ENCODE peak calls at places on chromosomes 7 and 10, in ten cellular contexts. E is fibroblast of the conjunctiva; W is prostate gland; N is stimulated activated CD4-positive, alpha-beta T cell treated with anti-CD3 and anti-CD28 coated beads, Interleukin-1b, Interleukin-23, amount 100 ng/mL, for 4 hours; J is endodermal cell; L is breast epithelium; I is Right ventricle myocardium superior; S is nucleus accumbens; M is activated CD4-positive, alpha-beta T cell treated with anti-CD3 and anti-CD28 coated beads for 24 hours; D is NT2/D1. C is an unnamed sample.

GRCh38 chr10:92387289-92387940 is 96.4 kb downstream of the MARCHF5 start:
- DNase-seq in E (peak; percentile 48), W (no peak), N (no peak), J (peak; percentile 97), L (no peak), I (no peak), S (no peak), M (peak; percentile 2), D (peak; percentile 91), C (no peak)

GRCh38 chr10:115939101-115939815 is 333.7 kb downstream of the GFRA1 start:
- DNase-seq in E (no peak), W (no peak), N (no peak), J (no peak), L (no peak), I (no peak), S (no peak), M (no peak), D (no peak), C (no peak)

GRCh38 chr10:122494833-122495232 is 33.5 kb downstream of the HTRA1 start:
- DNase-seq in E (peak; percentile 84), W (no peak), N (no peak), J (no peak), L (no peak), I (peak; percentile 70), S (no peak), M (no peak), D (no peak), C (no peak)

GRCh38 chr7:151179946-151180345 is 7.1 kb downstream of the ASB10 start:
- DNase-seq in E (no peak), W (no peak), N (no peak), J (peak; percentile 20), L (no peak), I (no peak), S (no peak), M (no peak), D (no peak), C (no peak)

GRCh38 chr10:52438119-52438518 is 124.0 kb downstream of the DKK1 start:
- DNase-seq in E (no peak), W (no peak), N (no peak), J (no peak), L (no peak), I (no peak), S (no peak), M (no peak), D (no peak), C (no peak)

GRCh38 chr10:89829887-89830269 is 128.5 kb downstream of the KIF20B start:
- DNase-seq in E (no peak), W (no peak), N (no peak), J (no peak), L (no peak), I (no peak), S (no peak), M (no peak), D (no peak), C (no peak)

GRCh38 chr10:80163741-80164341 is 31.3 kb downstream of the PLAC9 start:
- DNase-seq in E (peak; percentile 81), W (no peak), N (no peak), J (no peak), L (no peak), I (peak; percentile 30), S (no peak), M (no peak), D (no peak), C (no peak)

GRCh38 chr10:132705173-132705572 is 80.8 kb downstream of the NKX6-2 start:
- DNase-seq in E (no peak), W (no peak), N (no peak), J (peak; percentile 32), L (peak; percentile 40), I (peak; percentile 44), S (no peak), M (no peak), D (no peak), C (no peak)

GRCh38 chr7:35762781-35763180 is 38.1 kb upstream of the SEPTIN7 start:
- DNase-seq in E (no peak), W (no peak), N (no peak), J (no peak), L (no peak), I (no peak), S (no peak), M (no peak), D (no peak), C (no peak)

GRCh38 chr10:5291501-5292195 is 73.1 kb upstream of the UCN3 start:
- DNase-seq in E (peak; percentile 82), W (no peak), N (peak; percentile 42), J (no peak), L (no peak), I (peak; percentile 65), S (no peak), M (peak; percentile 33), D (no peak), C (no peak)

GRCh38 chr7:157613575-157614322 is 276.9 kb downstream of the DNAJB6 start:
- DNase-seq in E (no peak), W (no peak), N (no peak), J (peak; percentile 65), L (no peak), I (peak; percentile 35), S (no peak), M (no peak), D (no peak), C (no peak)

GRCh38 chr10:126595160-126595559 is 75.3 kb downstream of the C10orf90 start:
- DNase-seq in E (no peak), W (no peak), N (no peak), J (no peak), L (no peak), I (no peak), S (no peak), M (no peak), D (no peak), C (no peak)

GRCh38 chr10:115963848-115964247 is 309.2 kb downstream of the GFRA1 start:
- DNase-seq in E (no peak), W (no peak), N (no peak), J (peak; percentile 58), L (no peak), I (no peak), S (no peak), M (no peak), D (no peak), C (no peak)